ENCODE peak calls at places on chromosomes 16 and 17, in eight cellular contexts. K is nephron progenitor cell; L is sigmoid colon; Y is CD8-positive, alpha-beta memory T cell; O is GM23338; M is HS-27A; X is frontal cortex; T is GM04503. R is an unnamed sample.

GRCh38 chr16:59392911-59393310 is 658.8 kb upstream of the GOT2 start:
- DNase-seq in O (no peak), M (no peak), Y (no peak), K (no peak), X (no peak), L (no peak), T (no peak), R (no peak)

GRCh38 chr17:38509772-38510423 is 81.6 kb downstream of the ARHGAP23 start:
- DNase-seq in L (no peak), M (no peak), X (peak), K (peak), O (peak), T (no peak), Y (no peak), R (peak)

GRCh38 chr17:80826955-80827645 is 164.5 kb upstream of the CHMP6 start:
- DNase-seq in Y (no peak), X (peak), O (no peak), T (peak), L (peak), K (no peak), M (peak), R (peak)

GRCh38 chr16:7614022-7614795 is 281.6 kb downstream of the RBFOX1 start:
- DNase-seq in K (peak), X (no peak), M (no peak), L (no peak), T (no peak), Y (no peak), O (no peak), R (no peak)

GRCh38 chr17:64632193-64632592 is 29.9 kb downstream of the SMURF2 start:
- DNase-seq in O (no peak), M (no peak), K (no peak), Y (no peak), X (no peak), T (no peak), L (no peak), R (no peak)

GRCh38 chr17:67293251-67294203 is 48.5 kb upstream of the HELZ start:
- DNase-seq in X (peak), K (peak), M (no peak), Y (peak), T (no peak), L (peak), O (peak), R (peak)

GRCh38 chr16:13307255-13307654 is 405.9 kb downstream of the SHISA9 start:
- DNase-seq in O (no peak), K (no peak), X (no peak), Y (no peak), M (peak), L (no peak), T (peak), R (no peak)

GRCh38 chr16:1950559-1950958 is 3.9 kb downstream of the RPL3L start:
- DNase-seq in Y (no peak), X (no peak), K (no peak), M (no peak), L (no peak), O (no peak), T (no peak), R (no peak)

GRCh38 chr17:47999612-48000011 is 28.7 kb downstream of the CDK5RAP3 start:
- DNase-seq in L (no peak), T (no peak), K (no peak), X (no peak), M (no peak), Y (no peak), O (no peak), R (peak)

GRCh38 chr17:1446201-1446600 is 9.8 kb downstream of the CRK start:
- DNase-seq in M (no peak), X (no peak), O (no peak), T (no peak), K (no peak), L (no peak), Y (no peak), R (no peak)

GRCh38 chr16:15604460-15605390 is 38.2 kb downstream of the MARF1 start:
- DNase-seq in X (no peak), T (no peak), L (no peak), Y (no peak), M (no peak), K (no peak), O (no peak), R (no peak)

GRCh38 chr16:90032664-90033346 is 13.5 kb upstream of the DBNDD1 start:
- DNase-seq in K (no peak), M (no peak), T (no peak), Y (no peak), O (no peak), L (no peak), X (no peak), R (no peak)

GRCh38 chr17:77286641-77287431 is 146.1 kb downstream of the SEC14L1 start:
- DNase-seq in T (peak), K (no peak), X (peak), Y (no peak), L (peak), O (no peak), M (no peak), R (no peak)

GRCh38 chr17:76869878-76870714 is 1.9 kb downstream of the MGAT5B start:
- DNase-seq in Y (no peak), O (peak), X (no peak), K (peak), T (no peak), M (no peak), L (no peak), R (peak)

GRCh38 chr17:17724307-17724921 is 43.2 kb downstream of the RAI1 start:
- DNase-seq in T (no peak), Y (no peak), O (peak), K (no peak), M (no peak), L (no peak), X (no peak), R (peak)

GRCh38 chr16:12798171-12798570 is 5.5 kb downstream of the CPPED1 start:
- DNase-seq in T (no peak), L (no peak), Y (no peak), X (no peak), O (no peak), K (no peak), M (no peak), R (no peak)

GRCh38 chr16:4477966-4478365 is 1.8 kb downstream of the HMOX2 start:
- DNase-seq in Y (no peak), L (no peak), K (no peak), T (no peak), O (peak), X (no peak), M (no peak), R (peak)

GRCh38 chr17:29162909-29163341 is 17.3 kb downstream of the MYO18A start:
- DNase-seq in O (no peak), L (no peak), T (no peak), K (no peak), X (no peak), M (no peak), Y (no peak), R (no peak)

GRCh38 chr16:31108035-31108793 is at the start of gene BCKDK:
- DNase-seq in M (peak), O (peak), Y (peak), X (peak), T (no peak), K (peak), L (peak), R (peak)